ENCODE peak calls at places on chromosomes 6 and 20, in nine cellular contexts. D is tibial nerve, H is neural crest cell, L is fibroblast of mammary gland, Q is AG09319, G is bronchial epithelial cell, Y is GM20000, R is kidney epithelial cell, P is HFFc6. S is an unnamed sample.

GRCh38 chr6:168915855-168916254 is 337.8 kb downstream of the THBS2 start:
- DNase-seq in D (no peak), H (no peak), L (no peak), Q (no peak), G (no peak), Y (no peak), R (no peak), P (no peak), S (no peak)

GRCh38 chr6:45640081-45640491 is 262.4 kb upstream of the SUPT3H start:
- DNase-seq in D (no peak), H (no peak), L (peak), Q (no peak), G (peak), Y (no peak), R (no peak), P (peak), S (no peak)

GRCh38 chr6:27096834-27097511 is 150.5 kb upstream of the PRSS16 start:
- DNase-seq in D (no peak), H (peak), L (peak), Q (peak), G (peak), Y (peak), R (no peak), P (peak), S (no peak)

GRCh38 chr20:7516631-7517051 is 423.6 kb downstream of the HAO1 start:
- DNase-seq in D (no peak), H (no peak), L (peak), Q (peak), G (no peak), Y (no peak), R (no peak), P (no peak), S (no peak)

GRCh38 chr20:62405108-62405980 is 1.7 kb downstream of the CABLES2 start:
- DNase-seq in D (peak), H (peak), L (peak), Q (no peak), G (peak), Y (no peak), R (no peak), P (peak), S (peak)

GRCh38 chr20:54726687-54727086 is 251.3 kb downstream of the DOK5 start:
- DNase-seq in D (no peak), H (no peak), L (no peak), Q (no peak), G (no peak), Y (no peak), R (no peak), P (no peak), S (no peak)

GRCh38 chr6:145669627-145670034 is 65.7 kb downstream of the EPM2A start:
- DNase-seq in D (no peak), H (no peak), L (peak), Q (peak), G (peak), Y (no peak), R (peak), P (peak), S (no peak)

GRCh38 chr6:5139828-5140771 is 55.0 kb downstream of the PPP1R3G start:
- DNase-seq in D (no peak), H (no peak), L (no peak), Q (no peak), G (peak), Y (no peak), R (no peak), P (no peak), S (no peak)

GRCh38 chr20:39133205-39133604 is 171.1 kb downstream of the DHX35 start:
- DNase-seq in D (no peak), H (no peak), L (no peak), Q (no peak), G (no peak), Y (no peak), R (no peak), P (no peak), S (no peak)

GRCh38 chr20:21509597-21510331 is 4.1 kb downstream of the NKX2-2 start:
- DNase-seq in D (no peak), H (no peak), L (peak), Q (no peak), G (no peak), Y (peak), R (no peak), P (peak), S (no peak)

GRCh38 chr20:7355056-7355455 is 585.2 kb downstream of the HAO1 start:
- DNase-seq in D (no peak), H (no peak), L (no peak), Q (no peak), G (peak), Y (no peak), R (peak), P (no peak), S (no peak)

GRCh38 chr20:63739129-63740069 is at the start of gene SLC2A4RG:
- DNase-seq in D (peak), H (peak), L (peak), Q (peak), G (peak), Y (peak), R (no peak), P (peak), S (peak)

GRCh38 chr6:37699138-37699766 is 1.6 kb upstream of the MDGA1 start:
- DNase-seq in D (no peak), H (no peak), L (no peak), Q (no peak), G (peak), Y (peak), R (no peak), P (no peak), S (no peak)

GRCh38 chr6:90083891-90084290 is 189.6 kb downstream of the GJA10 start:
- DNase-seq in D (no peak), H (no peak), L (no peak), Q (no peak), G (no peak), Y (peak), R (no peak), P (no peak), S (no peak)

GRCh38 chr20:64233725-64234124 is 21.8 kb upstream of the PCMTD2 start:
- DNase-seq in D (no peak), H (no peak), L (no peak), Q (no peak), G (no peak), Y (no peak), R (no peak), P (no peak), S (peak)

GRCh38 chr6:21273451-21273850 is 320.1 kb upstream of the SOX4 start:
- DNase-seq in D (no peak), H (no peak), L (no peak), Q (no peak), G (no peak), Y (no peak), R (no peak), P (no peak), S (no peak)

GRCh38 chr20:34977365-34978091 is 21.9 kb downstream of the MYH7B start:
- DNase-seq in D (no peak), H (no peak), L (no peak), Q (no peak), G (no peak), Y (no peak), R (no peak), P (no peak), S (peak)

GRCh38 chr20:44911264-44911921 is 1.5 kb downstream of the PABPC1L start:
- DNase-seq in D (no peak), H (peak), L (peak), Q (no peak), G (peak), Y (peak), R (peak), P (peak), S (no peak)
- TF ChIP-seq CTCF in D (no peak), H (peak), L (peak), Q (peak), G (peak), Y (peak), R (peak), P (peak), S (no peak)

GRCh38 chr6:138803914-138804313 is 8.0 kb downstream of the ECT2L start:
- DNase-seq in D (no peak), H (no peak), L (peak), Q (no peak), G (no peak), Y (no peak), R (no peak), P (no peak), S (no peak)

GRCh38 chr6:138804986-138805385 is 9.1 kb downstream of the ECT2L start:
- DNase-seq in D (no peak), H (no peak), L (peak), Q (no peak), G (no peak), Y (no peak), R (no peak), P (no peak), S (no peak)

GRCh38 chr6:138798028-138798427 is 2.1 kb downstream of the ECT2L start:
- DNase-seq in D (no peak), H (no peak), L (no peak), Q (no peak), G (no peak), Y (no peak), R (no peak), P (no peak), S (no peak)

GRCh38 chr6:138795809-138796469 is at the start of gene ECT2L:
- DNase-seq in D (peak), H (peak), L (peak), Q (peak), G (peak), Y (no peak), R (no peak), P (no peak), S (peak)

GRCh38 chr6:138800377-138801150 is 4.7 kb downstream of the ECT2L start:
- DNase-seq in D (no peak), H (no peak), L (peak), Q (no peak), G (no peak), Y (no peak), R (no peak), P (no peak), S (no peak)
- TF ChIP-seq CTCF in D (no peak), H (no peak), L (peak), Q (no peak), G (no peak), Y (no peak), R (no peak), P (no peak), S (no peak)

GRCh38 chr6:150877928-150878327 is 12.4 kb downstream of the MTHFD1L start:
- DNase-seq in D (no peak), H (no peak), L (no peak), Q (no peak), G (no peak), Y (no peak), R (no peak), P (no peak), S (no peak)

GRCh38 chr6:150878347-150879213 is 13.1 kb downstream of the MTHFD1L start:
- DNase-seq in D (no peak), H (no peak), L (no peak), Q (no peak), G (no peak), Y (no peak), R (no peak), P (no peak), S (no peak)

GRCh38 chr6:150868759-150869158 is 3.3 kb downstream of the MTHFD1L start:
- DNase-seq in D (no peak), H (no peak), L (no peak), Q (no peak), G (no peak), Y (no peak), R (no peak), P (no peak), S (no peak)

GRCh38 chr6:150876598-150876997 is 11.1 kb downstream of the MTHFD1L start:
- DNase-seq in D (no peak), H (no peak), L (peak), Q (no peak), G (no peak), Y (no peak), R (no peak), P (no peak), S (peak)

GRCh38 chr6:150874184-150874583 is 8.7 kb downstream of the MTHFD1L start:
- DNase-seq in D (no peak), H (no peak), L (no peak), Q (no peak), G (no peak), Y (no peak), R (no peak), P (no peak), S (no peak)
- TF ChIP-seq CTCF in D (no peak), H (no peak), L (no peak), Q (no peak), G (no peak), Y (no peak), R (no peak), P (no peak), S (no peak)

GRCh38 chr6:7975764-7976146 is 65.2 kb upstream of the TXNDC5 start:
- DNase-seq in D (no peak), H (no peak), L (peak), Q (no peak), G (no peak), Y (no peak), R (no peak), P (no peak), S (peak)
- TF ChIP-seq CTCF in D (no peak), H (no peak), L (no peak), Q (no peak), G (no peak), Y (no peak), R (no peak), P (no peak), S (no peak)

DNA sequence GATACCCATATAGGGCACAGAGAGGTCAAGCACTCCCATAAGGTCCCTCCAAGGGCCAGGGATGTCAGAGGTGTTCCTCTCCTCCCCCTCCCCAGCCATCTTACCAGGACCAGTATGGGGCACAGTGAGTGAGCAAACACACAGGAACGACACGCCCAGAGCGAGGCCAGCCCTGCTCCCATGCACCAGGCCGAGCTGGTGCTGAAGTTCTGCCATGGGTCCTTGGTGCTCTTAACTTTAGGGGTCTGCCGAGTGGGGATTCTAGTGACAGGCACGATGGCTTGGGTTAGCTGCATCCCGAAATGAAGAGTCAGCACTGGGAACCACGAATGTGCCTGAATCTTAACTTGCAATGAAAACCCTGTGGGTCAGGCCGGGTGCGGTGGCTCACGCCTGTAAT is 50.0 kb downstream of the PRDM1 start:
- DNase-seq in D (no peak), H (no peak), L (no peak), Q (no peak), G (no peak), Y (no peak), R (no peak), P (no peak), S (no peak)
- TF ChIP-seq CTCF in D (no peak), H (no peak), L (no peak), Q (no peak), G (no peak), Y (no peak), R (no peak), P (no peak), S (no peak)

GRCh38 chr20:32764000-32764960 is 2.1 kb downstream of the DNMT3B start:
- DNase-seq in D (no peak), H (no peak), L (no peak), Q (no peak), G (no peak), Y (no peak), R (no peak), P (no peak), S (no peak)

GRCh38 chr20:32762754-32763201 is 593 bp downstream of the DNMT3B start:
- DNase-seq in D (no peak), H (no peak), L (no peak), Q (no peak), G (no peak), Y (peak), R (no peak), P (no peak), S (no peak)

GRCh38 chr20:32763202-32763999 is 1.2 kb downstream of the DNMT3B start:
- DNase-seq in D (no peak), H (no peak), L (no peak), Q (no peak), G (no peak), Y (peak), R (no peak), P (no peak), S (peak)

GRCh38 chr20:32761417-32761830 is 761 bp upstream of the DNMT3B start:
- DNase-seq in D (no peak), H (no peak), L (no peak), Q (no peak), G (no peak), Y (no peak), R (no peak), P (no peak), S (no peak)

GRCh38 chr20:32761831-32762753 is at the start of gene DNMT3B:
- DNase-seq in D (peak), H (peak), L (peak), Q (no peak), G (no peak), Y (peak), R (no peak), P (peak), S (peak)
- TF ChIP-seq CTCF in D (peak), H (peak), L (no peak), Q (no peak), G (no peak), Y (peak), R (no peak), P (peak), S (no peak)

GRCh38 chr6:138004423-138005287 is 102.6 kb downstream of the PERP start:
- DNase-seq in D (no peak), H (no peak), L (peak), Q (no peak), G (peak), Y (peak), R (no peak), P (peak), S (no peak)
- TF ChIP-seq CTCF in D (no peak), H (peak), L (peak), Q (peak), G (peak), Y (peak), R (peak), P (peak), S (peak)

DNA sequence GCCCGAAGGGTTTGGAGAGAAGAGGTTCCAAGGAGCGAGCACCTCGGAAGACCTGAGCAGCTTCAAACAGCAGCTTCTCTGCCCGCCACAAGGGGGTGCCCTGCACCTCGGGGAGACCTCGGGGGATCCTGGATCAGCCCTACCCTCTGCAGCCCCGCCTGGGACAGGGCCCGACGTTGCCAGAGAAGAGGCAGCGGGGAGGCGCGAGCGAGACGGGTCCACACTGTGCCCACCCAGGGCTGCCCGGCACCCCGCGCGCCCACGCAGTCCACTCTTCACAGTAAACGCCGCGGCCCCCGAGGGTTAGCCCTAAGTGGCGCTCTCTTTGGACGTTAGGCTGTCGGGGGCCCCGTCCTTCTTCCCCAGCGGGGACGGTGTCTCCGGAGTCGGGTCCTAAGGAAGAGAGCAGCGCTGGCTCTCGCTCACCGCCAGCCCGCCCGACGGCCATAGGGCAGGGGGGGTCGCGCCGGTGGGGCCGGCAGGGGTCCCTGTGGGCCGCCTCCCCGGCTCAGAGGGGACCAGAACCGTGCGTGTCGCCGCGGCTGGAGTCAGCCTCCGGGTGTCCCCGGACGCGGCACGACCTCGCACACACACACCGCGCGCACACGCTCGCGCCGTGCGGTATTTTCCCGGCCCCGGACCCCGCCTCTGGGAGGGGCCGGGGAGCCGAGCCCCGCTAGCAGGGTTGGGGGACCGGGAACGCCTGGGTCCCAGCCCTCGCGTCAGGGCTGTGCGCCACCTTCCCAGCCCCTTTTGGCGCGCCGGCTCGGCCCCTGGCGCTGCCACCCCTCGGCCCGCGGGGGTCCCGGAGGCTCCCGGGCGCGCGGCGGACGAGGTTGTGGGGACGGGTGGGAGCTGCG is 929 bp downstream of the CDH22 start:
- DNase-seq in D (no peak), H (peak), L (peak), Q (peak), G (peak), Y (peak), R (no peak), P (peak), S (no peak)
- TF ChIP-seq CTCF in D (peak), H (peak), L (peak), Q (peak), G (peak), Y (peak), R (peak), P (peak), S (peak)